ENCODE peak calls at places on chromosomes 11 and 22, in nine cellular contexts. E is HAP-1; R is foreskin fibroblast; U is activated T-helper 1 cell treated with anti-CD3 and anti-CD28 coated beads, Interleukin-12 subunit alpha, Interleukin-12 subunit beta, Interleukin-2, Interleukin-4 antibody, amounts not matched to agents 30 ng/mL and 10 ng/mL and 1 ng/mL, durations not matched to agents 14 hours and 24 hours and 36 hours; C is H9; M is adrenal gland; V is osteoblast; L is SHP77; I is AML-193. Z is an unnamed sample.

GRCh38 chr11:31141804-31142203 is 227.7 kb downstream of the DCDC1 start:
- DNase-seq in C (no peak), M (no peak), V (no peak), U (no peak), R (no peak), I (no peak), E (peak; percentile 15), L (no peak), Z (no peak)

GRCh38 chr22:17133137-17133536 is 12.0 kb upstream of the TMEM121B start:
- DNase-seq in I (no peak), V (no peak), R (no peak), E (no peak), C (no peak), M (no peak), U (no peak), L (no peak), Z (no peak)

GRCh38 chr11:118851970-118852369 is 31.7 kb upstream of the CXCR5 start:
- DNase-seq in I (no peak), V (no peak), U (no peak), M (no peak), R (no peak), L (no peak), C (no peak), E (no peak), Z (peak; percentile 45)

GRCh38 chr11:19769820-19770219 is 57.2 kb downstream of the NAV2 start:
- DNase-seq in R (peak; percentile 62), L (no peak), C (no peak), M (no peak), U (no peak), E (no peak), I (no peak), V (peak; percentile 90), Z (no peak)

GRCh38 chr11:79117488-79117887 is 323.3 kb downstream of the TENM4 start:
- DNase-seq in E (no peak), U (no peak), V (no peak), I (no peak), C (no peak), L (no peak), M (no peak), R (no peak), Z (no peak)

GRCh38 chr11:58574851-58575250 is 805 bp downstream of the LPXN start:
- DNase-seq in R (peak; percentile 90), L (no peak), U (no peak), M (no peak), E (no peak), C (no peak), I (no peak), V (peak; percentile 71), Z (no peak)

GRCh38 chr11:122170815-122171475 is 54.9 kb upstream of the BLID start:
- DNase-seq in R (peak; percentile 94), E (no peak), I (no peak), C (no peak), L (no peak), M (no peak), U (no peak), V (peak; percentile 83), Z (no peak)

GRCh38 chr22:27906241-27906640 is 12.8 kb downstream of the PITPNB start:
- DNase-seq in U (no peak), M (no peak), L (no peak), I (no peak), V (no peak), R (no peak), C (no peak), E (no peak), Z (no peak)

GRCh38 chr11:16959528-16960100 is 54.6 kb downstream of the PLEKHA7 start:
- DNase-seq in M (no peak), U (no peak), I (no peak), E (no peak), R (no peak), C (no peak), L (no peak), V (no peak), Z (no peak)

GRCh38 chr11:61949169-61950034 is 749 bp upstream of the BEST1 start:
- DNase-seq in E (peak; percentile 78), U (no peak), M (peak; percentile 70), L (peak; percentile 60), I (peak; percentile 10), V (peak; percentile 98), R (peak; percentile 96), C (peak; percentile 81), Z (no peak)

GRCh38 chr22:46351131-46351735 is 15.7 kb downstream of the TRMU start:
- DNase-seq in I (no peak), U (no peak), V (no peak), E (no peak), R (no peak), C (no peak), M (no peak), L (no peak), Z (no peak)

GRCh38 chr22:50694099-50694498 is 21.5 kb downstream of the SHANK3 start:
- DNase-seq in L (no peak), M (no peak), V (peak; percentile 78), E (no peak), I (no peak), C (no peak), R (peak; percentile 29), U (no peak), Z (no peak)

GRCh38 chr11:75773595-75774353 is 5.2 kb downstream of the DGAT2 start:
- DNase-seq in L (no peak), I (peak; percentile 53), U (peak; percentile 35), C (no peak), M (no peak), V (peak; percentile 62), E (no peak), R (no peak), Z (peak; percentile 82)

GRCh38 chr11:77322926-77323590 is 21.6 kb upstream of the GDPD4 start:
- DNase-seq in U (no peak), E (no peak), C (no peak), V (peak; percentile 72), M (no peak), L (no peak), R (peak; percentile 58), I (no peak), Z (no peak)

GRCh38 chr22:32411388-32411787 is 659 bp downstream of the RTCB start:
- DNase-seq in V (no peak), C (no peak), I (no peak), R (no peak), U (no peak), M (no peak), E (no peak), L (no peak), Z (no peak)

GRCh38 chr22:24335529-24335928 is 64.9 kb downstream of the SPECC1L start:
- DNase-seq in M (no peak), R (no peak), I (peak; percentile 30), L (no peak), E (no peak), U (no peak), V (no peak), C (no peak), Z (peak; percentile 26)

Z was measured in HL-60.